ENCODE peak calls at places on chromosomes 1 and 21, in four cellular contexts. P is HCT116, H is SK-N-SH, D is A549. W is an unnamed sample.
A peak's percentile ranks its signal among the peaks of the same experiment; 100 is the strongest.

GRCh38 chr1:63087966-63088365 is 234.4 kb upstream of the FOXD3 start:
- DNase-seq in P (no peak), H (peak; percentile 71), D (peak; percentile 12), W (no peak)

GRCh38 chr1:27435566-27436203 is 43.3 kb downstream of the GPR3 start:
- DNase-seq in H (no peak), D (no peak), P (no peak), W (no peak)

GRCh38 chr1:65264197-65264929 is 45.0 kb upstream of the DNAJC6 start:
- DNase-seq in P (no peak), H (peak; percentile 70), D (peak; percentile 29), W (no peak)

GRCh38 chr1:34164510-34165381 is at the start of gene CSMD2:
- DNase-seq in D (peak; percentile 12), H (peak; percentile 83), P (no peak), W (no peak)

GRCh38 chr1:167627865-167628641 is 2.0 kb upstream of the RCSD1 start:
- DNase-seq in H (no peak), D (no peak), P (no peak), W (peak; percentile 92)

GRCh38 chr1:21855257-21856096 is 43.4 kb downstream of the LDLRAD2 start:
- DNase-seq in P (no peak), H (no peak), D (peak; percentile 29), W (peak; percentile 37)

GRCh38 chr1:219266524-219266923 is 92.8 kb downstream of the LYPLAL1 start:
- DNase-seq in P (no peak), H (no peak), D (no peak), W (no peak)

GRCh38 chr1:1294250-1294890 is 13.4 kb downstream of the ACAP3 start:
- DNase-seq in D (no peak), H (no peak), P (no peak), W (no peak)

GRCh38 chr1:56424744-56425493 is 154.4 kb downstream of the PLPP3 start:
- DNase-seq in D (peak; percentile 29), H (no peak), P (peak; percentile 36), W (no peak)

GRCh38 chr21:15992171-15992570 is 262.4 kb downstream of the USP25 start:
- DNase-seq in D (no peak), P (no peak), H (no peak), W (no peak)

GRCh38 chr1:67668660-67669059 is 16.3 kb upstream of the GADD45A start:
- DNase-seq in D (no peak), H (no peak), P (no peak), W (no peak)

GRCh38 chr1:216805233-216805632 is 82.0 kb upstream of the ESRRG start:
- DNase-seq in P (no peak), H (no peak), D (peak; percentile 2), W (no peak)

GRCh38 chr1:15749399-15750291 is 7.3 kb downstream of the TMEM82 start:
- DNase-seq in D (no peak), P (no peak), H (peak; percentile 72), W (no peak)

GRCh38 chr1:67685558-67686271 is 714 bp downstream of the GADD45A start:
- DNase-seq in P (no peak), H (peak; percentile 68), D (peak; percentile 27), W (peak; percentile 65)

GRCh38 chr21:36735724-36736310 is 36.9 kb downstream of the SIM2 start:
- DNase-seq in P (no peak), D (no peak), H (peak; percentile 41), W (no peak)

GRCh38 chr1:230868736-230869385 is 540 bp upstream of the C1orf198 start:
- DNase-seq in H (no peak), P (peak; percentile 24), D (peak; percentile 65), W (no peak)

GRCh38 chr1:82377201-82377884 is 576.6 kb downstream of the ADGRL2 start:
- DNase-seq in D (no peak), P (no peak), H (no peak), W (no peak)

GRCh38 chr1:207970329-207971038 is 59.6 kb upstream of the CD34 start:
- DNase-seq in D (no peak), P (no peak), H (no peak), W (no peak)

GRCh38 chr1:244350027-244350426 is 101.7 kb downstream of the ADSS2 start:
- DNase-seq in P (no peak), H (no peak), D (no peak), W (no peak)

GRCh38 chr1:114009393-114009792 is 30.1 kb downstream of the OLFML3 start:
- DNase-seq in H (no peak), D (no peak), P (no peak), W (no peak)

GRCh38 chr21:33855190-33855589 is 60.4 kb downstream of the ATP5PO start:
- DNase-seq in P (no peak), H (no peak), D (no peak), W (peak; percentile 46)

GRCh38 chr21:33852495-33852894 is 63.1 kb downstream of the ATP5PO start:
- DNase-seq in D (no peak), P (no peak), H (no peak), W (no peak)

GRCh38 chr21:33857846-33858671 is 57.5 kb downstream of the ATP5PO start:
- DNase-seq in D (no peak), P (no peak), H (no peak), W (no peak)

GRCh38 chr21:33856893-33857527 is 58.6 kb downstream of the ATP5PO start:
- DNase-seq in P (no peak), H (peak; percentile 32), D (no peak), W (no peak)

DNA sequence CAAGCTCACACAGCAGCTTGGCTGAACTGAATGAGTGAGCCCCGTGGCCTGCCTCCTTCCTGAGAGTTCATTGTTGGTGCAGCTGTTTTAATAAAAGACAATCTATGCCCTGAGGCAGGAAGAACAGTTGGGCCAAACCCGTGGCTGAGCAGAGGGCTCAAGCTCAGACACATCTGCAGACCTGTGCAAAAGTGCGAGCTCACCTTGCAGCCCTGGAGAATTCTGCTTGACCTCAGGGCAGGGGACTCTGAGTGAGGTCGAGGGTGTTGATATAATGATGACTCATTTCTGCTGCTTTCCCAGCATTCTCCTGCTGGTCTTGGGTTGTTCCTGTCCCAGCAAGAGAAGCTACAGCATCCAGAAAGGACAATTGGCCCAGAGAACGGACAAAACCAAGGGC is 61.0 kb downstream of the ATP5PO start:
- DNase-seq in P (no peak), D (peak; percentile 29), H (no peak), W (no peak)
- TF ChIP-seq RAD21 in P (no peak), D (no peak), H (no peak), W (no peak)

DNA sequence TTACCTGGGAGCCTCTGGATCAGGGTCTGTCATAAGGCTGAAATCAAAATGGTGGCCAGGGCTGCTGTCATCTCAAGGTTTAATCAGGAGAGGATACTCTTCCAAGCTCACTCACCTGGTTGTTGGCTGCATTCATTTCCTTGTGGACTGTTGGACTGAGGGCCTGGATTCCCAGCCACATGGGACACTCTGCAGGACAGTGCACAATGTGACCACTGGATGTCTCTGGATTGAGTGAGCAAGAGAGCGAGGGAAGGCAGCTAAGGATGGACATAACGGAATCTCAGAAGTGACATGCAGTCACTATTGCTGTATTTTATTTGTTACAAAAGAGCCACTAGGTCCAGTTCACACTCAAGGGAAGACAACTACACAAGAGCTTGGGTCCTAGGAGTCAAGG is 229.1 kb downstream of the S1PR1 start:
- DNase-seq in P (no peak), H (no peak), D (no peak), W (no peak)
- TF ChIP-seq RAD21 in P (no peak), H (no peak), D (no peak), W (no peak)

GRCh38 chr21:38440746-38441145 is 57.5 kb downstream of the ERG start:
- DNase-seq in H (no peak), D (peak; percentile 43), P (no peak), W (no peak)
- TF ChIP-seq RAD21 in H (no peak), D (no peak), P (no peak), W (no peak)

GRCh38 chr1:204350857-204351573 is 8.7 kb downstream of the PLEKHA6 start:
- DNase-seq in D (no peak), P (no peak), H (peak; percentile 90), W (peak; percentile 46)
- TF ChIP-seq RAD21 in D (no peak), P (no peak), H (no peak), W (no peak)

DNA sequence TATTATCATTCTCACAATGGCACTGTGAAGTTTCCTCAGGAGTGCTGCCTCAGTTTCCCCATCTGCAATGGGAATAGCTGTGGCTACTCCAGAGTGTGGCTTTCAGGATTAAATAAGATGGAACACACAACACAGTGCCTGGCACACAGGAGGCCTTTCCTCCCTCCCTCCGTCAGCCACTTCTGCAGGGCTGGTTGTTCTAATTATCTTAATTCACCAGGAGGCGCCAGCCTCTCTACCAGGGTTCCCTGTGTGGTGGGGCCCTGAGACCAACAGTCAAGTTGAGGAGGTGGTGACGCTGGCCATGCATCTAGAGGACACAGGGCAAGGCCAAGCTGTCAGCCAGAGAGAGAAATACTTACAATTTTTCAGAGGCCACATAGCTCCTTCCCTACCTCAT is 6.3 kb upstream of the FOXO6 start:
- DNase-seq in H (no peak), D (no peak), P (no peak), W (no peak)
- TF ChIP-seq RAD21 in H (no peak), D (no peak), P (peak; percentile 32), W (no peak)

GRCh38 chr1:154745750-154746425 is 124.2 kb downstream of the KCNN3 start:
- DNase-seq in D (no peak), P (no peak), H (no peak), W (no peak)

GRCh38 chr1:154746620-154747299 is 123.3 kb downstream of the KCNN3 start:
- DNase-seq in P (no peak), H (no peak), D (no peak), W (no peak)

GRCh38 chr1:154749078-154749760 is 120.9 kb downstream of the KCNN3 start:
- DNase-seq in P (peak; percentile 59), H (no peak), D (peak; percentile 67), W (peak; percentile 22)

GRCh38 chr1:154747380-154747779 is 122.7 kb downstream of the KCNN3 start:
- DNase-seq in P (no peak), D (no peak), H (peak; percentile 39), W (no peak)

DNA sequence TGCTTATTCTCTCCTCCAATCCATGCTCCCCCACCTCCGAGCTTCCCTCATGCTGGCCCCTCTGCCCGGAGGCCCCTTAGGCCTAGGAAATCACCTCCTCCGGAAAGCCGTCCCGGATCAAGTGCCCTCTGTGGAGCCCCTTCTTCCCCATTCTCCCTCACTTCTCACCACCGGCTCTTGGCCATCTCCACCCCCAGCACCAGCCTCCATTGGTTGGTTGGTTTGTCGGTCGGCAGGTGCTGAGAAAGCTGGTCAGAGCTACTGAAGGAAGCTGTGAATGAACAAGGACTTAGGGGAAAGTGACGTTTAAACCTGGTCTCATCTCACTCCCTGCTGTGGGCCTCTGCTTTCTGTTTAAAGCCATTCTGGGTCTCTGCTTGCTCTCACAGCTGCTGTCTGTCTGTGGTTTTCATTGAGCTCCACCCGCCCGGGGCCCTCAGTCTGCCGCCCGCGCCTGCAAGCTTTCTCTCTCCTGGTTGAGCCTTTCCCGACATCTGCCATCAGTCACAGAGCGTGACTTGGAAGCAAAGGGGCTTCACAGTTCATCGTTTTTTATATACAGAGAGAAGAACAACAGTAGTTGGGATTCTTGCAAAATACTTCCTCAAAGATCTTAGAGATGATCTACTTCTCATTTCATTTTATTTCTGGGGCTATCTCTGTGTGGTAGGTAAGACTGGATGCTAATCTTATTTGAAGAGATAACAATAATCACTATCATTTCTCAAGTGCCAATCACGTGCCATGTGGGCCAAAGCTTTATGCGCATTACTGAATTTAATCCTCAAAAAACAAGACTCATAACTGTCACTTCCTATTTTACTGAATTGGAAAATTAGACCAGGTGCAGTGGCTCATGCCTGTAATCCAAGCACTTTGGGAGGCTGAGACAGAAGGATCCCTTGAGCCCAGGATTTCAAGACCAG is 122.0 kb downstream of the KCNN3 start:
- DNase-seq in D (no peak), H (peak; percentile 78), P (no peak), W (no peak)
- TF ChIP-seq RAD21 in D (no peak), H (no peak), P (no peak), W (no peak)

GRCh38 chr1:153921803-153922075 is 1.0 kb downstream of the GATAD2B start:
- DNase-seq in P (no peak), D (no peak), H (peak; percentile 4), W (no peak)
- TF ChIP-seq RAD21 in P (no peak), D (no peak), H (no peak), W (no peak)

W was measured in K562.